ENCODE peak calls at places on chromosomes 5 and 9, in nine cellular contexts. M is fibroblast of lung; O is NCI-H2227 treated with DMSO at 0.1 percent for 48 hours; T is stimulated activated CD4-positive, alpha-beta T cell treated with anti-CD3 and anti-CD28 coated beads, Interleukin-4, amount 100 ng/mL, for 48 hours; V is activated CD8-positive, alpha-beta memory T cell treated with anti-CD3 and anti-CD28 coated beads for 24 hours; G is Peyer's patch; H is ureter; A is choroid plexus epithelial cell; S is AG08396. B is an unnamed sample.

GRCh38 chr9:99416007-99416406 is 193.9 kb downstream of the SEC61B start:
- DNase-seq in S (no peak), O (no peak), A (peak; percentile 28), H (no peak), G (no peak), V (no peak), T (no peak), M (peak; percentile 55), B (no peak)

GRCh38 chr5:181173420-181174342 is 26.3 kb downstream of the OR2V2 start:
- DNase-seq in A (peak; percentile 54), M (no peak), V (peak; percentile 91), S (peak; percentile 54), H (no peak), T (peak; percentile 76), O (no peak), G (no peak), B (no peak)

GRCh38 chr9:132487351-132487791 is 77.4 kb downstream of the CFAP77 start:
- DNase-seq in G (no peak), O (no peak), H (no peak), T (no peak), M (no peak), A (no peak), V (no peak), S (no peak), B (no peak)

GRCh38 chr5:5971227-5971626 is 407.1 kb downstream of the MED10 start:
- DNase-seq in T (no peak), H (no peak), S (no peak), G (no peak), M (no peak), V (no peak), O (no peak), A (no peak), B (no peak)

GRCh38 chr5:83095973-83096539 is 18.7 kb downstream of the XRCC4 start:
- DNase-seq in M (peak; percentile 68), H (no peak), S (peak; percentile 77), A (peak; percentile 61), O (no peak), G (no peak), V (no peak), T (no peak), B (no peak)

GRCh38 chr5:91018712-91019371 is 364.3 kb downstream of the ARRDC3 start:
- DNase-seq in V (no peak), H (no peak), M (peak; percentile 24), G (no peak), S (no peak), A (peak; percentile 12), T (no peak), O (no peak), B (no peak)

GRCh38 chr9:127162046-127162445 is 39.6 kb upstream of the ANGPTL2 start:
- DNase-seq in V (peak; percentile 40), O (no peak), H (peak; percentile 43), M (peak; percentile 44), T (no peak), A (peak; percentile 36), G (no peak), S (no peak), B (no peak)

GRCh38 chr5:44943637-44944036 is 134.9 kb downstream of the MRPS30 start:
- DNase-seq in H (no peak), G (no peak), S (no peak), V (no peak), M (peak; percentile 38), A (no peak), O (no peak), T (no peak), B (no peak)

GRCh38 chr9:134434896-134435506 is 108.7 kb downstream of the RXRA start:
- DNase-seq in H (peak; percentile 98), G (peak; percentile 94), A (peak; percentile 98), S (peak; percentile 96), V (no peak), O (no peak), T (no peak), M (peak; percentile 99), B (peak; percentile 99)

GRCh38 chr5:177393206-177393765 is 7.2 kb downstream of the PFN3 start:
- DNase-seq in S (no peak), H (no peak), M (no peak), T (no peak), A (no peak), O (no peak), V (no peak), G (no peak), B (no peak)

GRCh38 chr9:91117959-91118651 is 243.6 kb downstream of the AUH start:
- DNase-seq in V (no peak), A (peak; percentile 88), O (peak; percentile 66), G (peak; percentile 84), S (peak; percentile 94), M (peak; percentile 95), H (peak; percentile 84), T (no peak), B (peak; percentile 71)

GRCh38 chr9:126612329-126612812 is 1.4 kb upstream of the LMX1B start:
- DNase-seq in S (no peak), V (no peak), G (no peak), T (no peak), O (no peak), H (no peak), M (no peak), A (no peak), B (no peak)

GRCh38 chr9:124894741-124895170 is 32.8 kb downstream of the ARPC5L start:
- DNase-seq in M (peak; percentile 61), S (no peak), G (no peak), H (no peak), O (no peak), T (no peak), V (no peak), A (peak; percentile 79), B (no peak)

GRCh38 chr9:128550770-128551651 is 1.4 kb upstream of the SPTAN1 start:
- DNase-seq in M (no peak), T (no peak), A (peak; percentile 67), H (peak; percentile 48), O (no peak), G (no peak), V (no peak), S (peak; percentile 44), B (peak; percentile 62)

GRCh38 chr5:93461751-93462150 is 119.3 kb downstream of the NR2F1-AS1 start:
- DNase-seq in M (peak; percentile 62), G (no peak), H (no peak), S (peak; percentile 10), V (no peak), A (no peak), O (no peak), T (no peak), B (no peak)

GRCh38 chr9:89418882-89419641 is 78.9 kb downstream of the SEMA4D start:
- DNase-seq in O (no peak), V (peak; percentile 87), S (no peak), A (no peak), T (peak; percentile 62), H (no peak), G (peak; percentile 91), M (no peak), B (no peak)

GRCh38 chr9:34338664-34339063 is 9.3 kb downstream of the NUDT2 start:
- DNase-seq in V (no peak), G (no peak), O (no peak), S (no peak), A (no peak), T (no peak), H (no peak), M (no peak), B (peak; percentile 88)

GRCh38 chr5:157166164-157166493 is at the start of gene GARIN3:
- DNase-seq in V (no peak), T (no peak), O (no peak), A (no peak), S (no peak), G (no peak), H (no peak), M (no peak), B (no peak)

GRCh38 chr5:113293068-113293571 is 141.7 kb downstream of the TSSK1B start:
- DNase-seq in A (peak; percentile 30), M (no peak), S (no peak), T (no peak), G (no peak), V (no peak), O (no peak), H (no peak), B (no peak)

GRCh38 chr9:127838375-127839078 is 15.9 kb downstream of the ENG start:
- DNase-seq in V (no peak), M (peak; percentile 96), S (peak; percentile 93), O (no peak), A (peak; percentile 85), T (no peak), H (peak; percentile 70), G (peak; percentile 71), B (peak; percentile 72)

GRCh38 chr5:111685969-111686368 is 71.0 kb downstream of the NREP start:
- DNase-seq in T (no peak), G (no peak), V (no peak), S (no peak), M (no peak), H (no peak), A (peak; percentile 31), O (no peak), B (no peak)

GRCh38 chr5:78803386-78803785 is 154.8 kb upstream of the LHFPL2 start:
- DNase-seq in G (peak; percentile 55), O (no peak), H (peak; percentile 69), M (peak; percentile 82), S (no peak), A (peak; percentile 53), T (no peak), V (no peak), B (no peak)

GRCh38 chr5:149364719-149365118 is 6.9 kb downstream of the PCYOX1L start:
- DNase-seq in S (no peak), M (no peak), V (no peak), T (no peak), A (no peak), G (no peak), H (no peak), O (no peak), B (no peak)

GRCh38 chr5:58946232-58946631 is 363.4 kb downstream of the RAB3C start:
- DNase-seq in H (no peak), S (no peak), T (no peak), G (no peak), V (no peak), O (no peak), A (no peak), M (no peak), B (no peak)

GRCh38 chr5:13325765-13326164 is 618.7 kb downstream of the DNAH5 start:
- DNase-seq in T (no peak), H (no peak), G (no peak), V (no peak), O (no peak), S (no peak), A (no peak), M (no peak), B (no peak)

GRCh38 chr5:69498384-69498783 is 5.8 kb downstream of the OCLN start:
- DNase-seq in V (no peak), G (no peak), T (no peak), S (no peak), A (no peak), O (no peak), H (no peak), M (no peak), B (no peak)

GRCh38 chr5:163838738-163839137 is 333.3 kb downstream of the MAT2B start:
- DNase-seq in G (no peak), O (no peak), M (no peak), V (no peak), H (no peak), A (no peak), S (no peak), T (no peak), B (no peak)

GRCh38 chr5:140795259-140795641 is 598 bp downstream of the PCDHA2 start:
- DNase-seq in V (no peak), H (no peak), O (no peak), M (no peak), S (peak; percentile 62), T (no peak), G (no peak), A (peak; percentile 1), B (no peak)

GRCh38 chr5:55853818-55854217 is 2.7 kb downstream of the IL31RA start:
- DNase-seq in A (peak; percentile 40), H (no peak), M (peak; percentile 52), G (no peak), T (no peak), S (no peak), O (no peak), V (no peak), B (no peak)

GRCh38 chr5:40414922-40415321 is 264.8 kb upstream of the PTGER4 start:
- DNase-seq in A (no peak), S (no peak), H (no peak), O (no peak), G (no peak), V (no peak), M (no peak), T (no peak), B (no peak)

GRCh38 chr9:134734270-134734669 is 92.7 kb downstream of the COL5A1 start:
- DNase-seq in S (peak; percentile 57), T (no peak), G (peak; percentile 55), O (no peak), H (no peak), M (peak; percentile 74), V (no peak), A (peak; percentile 65), B (no peak)